ENCODE peak calls at places on chromosome 20, in six cellular contexts. W is NCI-H2029; O is stimulated activated CD4-positive, alpha-beta T cell treated with anti-CD3 and anti-CD28 coated beads, Interleukin-1b, Interleukin-23, amount 100 ng/mL, for 24 hours; Q is retinal pigment epithelial cell; J is RCC 7860; X is Daoy. S is an unnamed sample.

GRCh38 chr20:45935416-45936046 is 1.0 kb downstream of the PCIF1 start:
- DNase-seq in W (no peak), O (no peak), Q (no peak), J (no peak), X (no peak), S (no peak)

GRCh38 chr20:36861875-36862801 is 13.8 kb upstream of the TLDC2 start:
- DNase-seq in W (peak; percentile 77), O (no peak), Q (no peak), J (peak; percentile 94), X (peak; percentile 93), S (peak; percentile 81)

GRCh38 chr20:47445291-47445690 is 56.4 kb upstream of the NCOA3 start:
- DNase-seq in W (no peak), O (no peak), Q (no peak), J (no peak), X (no peak), S (no peak)

GRCh38 chr20:51284161-51284560 is 258.4 kb downstream of the NFATC2 start:
- DNase-seq in W (no peak), O (no peak), Q (no peak), J (no peak), X (no peak), S (no peak)

GRCh38 chr20:51456511-51457280 is 85.8 kb downstream of the NFATC2 start:
- DNase-seq in W (peak; percentile 93), O (no peak), Q (peak; percentile 93), J (peak; percentile 96), X (peak; percentile 98), S (peak; percentile 60)

GRCh38 chr20:57605045-57605444 is 15.2 kb downstream of the ZBP1 start:
- DNase-seq in W (no peak), O (no peak), Q (no peak), J (no peak), X (no peak), S (no peak)

GRCh38 chr20:40511478-40511877 is 177.6 kb downstream of the MAFB start:
- DNase-seq in W (no peak), O (no peak), Q (no peak), J (no peak), X (peak; percentile 11), S (peak; percentile 15)

GRCh38 chr20:44153636-44154043 is 33.3 kb downstream of the JPH2 start:
- DNase-seq in W (no peak), O (no peak), Q (no peak), J (no peak), X (no peak), S (no peak)

GRCh38 chr20:37229300-37229699 is 32.3 kb downstream of the GHRH start:
- DNase-seq in W (no peak), O (no peak), Q (no peak), J (no peak), X (no peak), S (no peak)

GRCh38 chr20:53664121-53664520 is 70.5 kb upstream of the ZNF217 start:
- DNase-seq in W (no peak), O (no peak), Q (peak; percentile 71), J (no peak), X (no peak), S (peak; percentile 53)

GRCh38 chr20:8144282-8145245 is 12.5 kb downstream of the PLCB1 start:
- DNase-seq in W (no peak), O (no peak), Q (no peak), J (peak; percentile 21), X (peak; percentile 73), S (peak; percentile 94)